ENCODE peak calls at places on chromosomes 1 and 21, in ten cellular contexts. Z, D, H, Y, O, S, P, F, W and J are unnamed samples.

GRCh38 chr1:33256335-33256700 is at the start of gene ZNF362:
- DNase-seq in H (peak), S (peak), D (peak), O (peak), F (peak), W (no peak), P (peak), Y (peak), Z (peak), J (peak)

GRCh38 chr1:212045981-212046380 is 10.4 kb downstream of the DTL start:
- DNase-seq in S (no peak), O (no peak), Z (no peak), W (no peak), F (no peak), P (no peak), D (no peak), H (no peak), Y (no peak), J (no peak)

GRCh38 chr1:114234408-114235119 is 80.9 kb upstream of the SYT6 start:
- DNase-seq in W (no peak), O (no peak), P (no peak), H (no peak), Z (no peak), S (no peak), D (peak), Y (no peak), F (no peak), J (no peak)

GRCh38 chr1:50275564-50275963 is 147.7 kb downstream of the DMRTA2 start:
- DNase-seq in W (no peak), Z (no peak), S (peak), O (no peak), P (no peak), D (no peak), F (no peak), Y (no peak), H (no peak), J (no peak)

GRCh38 chr21:25615880-25616279 is 8.6 kb upstream of the MRPL39 start:
- DNase-seq in W (no peak), S (no peak), D (no peak), Y (no peak), H (no peak), O (no peak), P (no peak), F (no peak), Z (no peak), J (no peak)

GRCh38 chr1:20278692-20279130 is 12.0 kb upstream of the VWA5B1 start:
- DNase-seq in W (no peak), P (no peak), H (peak), S (peak), D (no peak), Z (no peak), F (no peak), O (peak), Y (no peak), J (no peak)

GRCh38 chr1:89725016-89725380 is 92.1 kb downstream of the LRRC8C start:
- DNase-seq in Z (peak), Y (no peak), D (no peak), O (no peak), P (no peak), W (peak), F (peak), S (no peak), H (peak), J (no peak)

GRCh38 chr1:19799877-19800804 is at the start of gene TMCO4:
- DNase-seq in F (peak), H (peak), O (peak), Z (peak), P (peak), Y (peak), W (peak), D (peak), S (peak), J (peak)

GRCh38 chr1:59595774-59596173 is 219.0 kb upstream of the HOOK1 start:
- DNase-seq in O (no peak), D (no peak), P (no peak), H (peak), Y (no peak), S (no peak), F (peak), W (peak), Z (peak), J (no peak)

GRCh38 chr1:225911207-225912130 is 12.6 kb downstream of the PYCR2 start:
- DNase-seq in W (no peak), Y (peak), Z (peak), P (peak), S (peak), O (peak), F (no peak), H (peak), D (peak), J (peak)
- TF ChIP-seq CTCF in W (peak), Y (peak), Z (peak), P (peak), S (peak), O (peak), F (peak), H (peak), D (peak), J (peak)

DNA sequence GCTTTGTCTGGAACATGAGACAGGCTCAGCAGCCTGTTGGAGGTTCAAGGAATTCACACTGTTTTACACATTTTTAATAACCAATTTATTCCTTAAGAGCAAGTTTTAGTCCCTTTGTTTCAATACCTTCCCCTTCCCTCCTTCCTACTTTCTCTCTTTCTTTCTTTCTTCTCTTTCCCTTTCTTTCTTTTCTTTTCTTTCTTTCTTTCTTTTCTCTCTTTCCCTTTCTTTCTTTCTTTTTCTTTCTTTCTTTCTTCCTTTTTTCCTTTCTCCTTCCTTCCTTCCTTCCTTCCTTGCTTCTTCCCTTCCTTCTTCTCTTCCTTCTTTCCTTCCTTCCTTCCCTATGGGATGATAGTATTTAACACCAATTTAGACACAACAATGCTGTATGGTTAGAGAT is 164.2 kb downstream of the CENPF start:
- DNase-seq in H (no peak), Y (no peak), F (no peak), W (no peak), Z (no peak), D (no peak), P (no peak), S (no peak), O (no peak), J (no peak)
- TF ChIP-seq CTCF in H (no peak), Y (no peak), F (no peak), W (no peak), Z (no peak), D (no peak), P (no peak), S (no peak), O (no peak), J (no peak)

DNA sequence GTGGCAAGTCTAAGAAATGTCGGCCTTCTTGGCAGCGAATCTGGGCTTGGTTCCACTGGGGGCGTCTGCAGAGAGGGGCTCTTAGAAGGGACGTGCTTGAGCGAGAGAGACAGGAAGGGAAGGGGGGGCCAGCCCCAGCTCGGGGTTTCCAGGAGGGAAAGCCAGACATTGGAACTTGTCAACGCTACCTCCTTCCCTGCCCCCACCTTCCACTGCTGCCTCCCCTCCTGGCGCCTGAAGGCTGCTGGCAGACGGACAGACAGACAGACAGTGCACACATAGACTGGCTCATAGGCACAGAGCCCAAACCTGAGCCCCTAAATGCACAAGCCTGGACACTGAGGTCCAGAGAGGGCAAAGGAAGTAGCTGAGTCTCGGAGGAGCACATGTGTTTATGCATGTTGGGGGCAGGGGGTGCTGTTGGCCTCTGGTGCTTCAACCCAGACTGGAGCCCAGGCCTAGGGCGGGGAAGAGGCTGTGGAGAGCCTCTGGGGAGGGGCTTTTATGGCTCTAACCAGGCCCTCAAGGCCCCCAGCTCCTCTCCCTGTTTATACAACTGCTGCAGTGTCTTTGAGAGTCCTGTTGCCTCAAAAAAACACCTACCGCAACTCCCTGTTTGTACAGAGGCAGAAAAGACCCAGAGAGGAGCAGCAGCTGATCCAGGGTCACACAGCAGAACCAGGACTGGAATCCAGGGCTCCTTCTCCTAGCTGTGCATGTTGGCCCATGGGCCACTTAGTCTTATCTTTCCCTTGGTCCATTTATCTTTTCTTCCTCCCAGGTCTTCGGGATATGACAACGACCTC is 33.1 kb upstream of the WASF2 start:
- DNase-seq in S (peak), Y (no peak), Z (peak), D (no peak), F (no peak), O (peak), W (no peak), H (peak), P (no peak), J (no peak)
- TF ChIP-seq CTCF in S (no peak), Y (no peak), Z (peak), D (no peak), F (peak), O (peak), W (peak), H (peak), P (no peak), J (no peak)

GRCh38 chr1:185869590-185869989 is 135.4 kb downstream of the HMCN1 start:
- DNase-seq in Z (no peak), F (no peak), Y (no peak), S (no peak), O (no peak), W (no peak), P (no peak), H (peak), D (no peak), J (no peak)
- TF ChIP-seq CTCF in Z (no peak), F (no peak), Y (no peak), S (no peak), O (no peak), W (no peak), P (no peak), H (no peak), D (no peak), J (no peak)

GRCh38 chr1:62038594-62039284 is 155.9 kb upstream of the L1TD1 start:
- DNase-seq in W (no peak), F (no peak), H (no peak), Y (no peak), O (no peak), P (no peak), S (no peak), D (no peak), Z (no peak), J (no peak)
- TF ChIP-seq CTCF in W (no peak), F (no peak), H (peak), Y (peak), O (peak), P (no peak), S (no peak), D (no peak), Z (peak), J (peak)

GRCh38 chr1:87084247-87084836 is 169.9 kb downstream of the HS2ST1 start:
- DNase-seq in W (no peak), Z (peak), S (no peak), P (no peak), Y (no peak), O (peak), F (peak), H (peak), D (peak), J (no peak)
- TF ChIP-seq CTCF in W (peak), Z (peak), S (peak), P (peak), Y (peak), O (peak), F (peak), H (peak), D (peak), J (peak)

GRCh38 chr21:14119038-14119437 is 91.7 kb downstream of the LIPI start:
- DNase-seq in S (no peak), H (no peak), Y (no peak), P (no peak), D (no peak), F (no peak), O (peak), Z (no peak), W (no peak), J (no peak)

GRCh38 chr21:14121719-14122118 is 89.0 kb downstream of the LIPI start:
- DNase-seq in S (no peak), H (no peak), D (no peak), W (no peak), Z (no peak), P (no peak), O (no peak), Y (no peak), F (no peak), J (no peak)

GRCh38 chr21:14116080-14116481 is 94.7 kb downstream of the LIPI start:
- DNase-seq in F (no peak), O (no peak), Y (no peak), S (no peak), H (no peak), P (no peak), Z (no peak), W (no peak), D (peak), J (no peak)

GRCh38 chr21:14115646-14116045 is 95.1 kb downstream of the LIPI start:
- DNase-seq in S (no peak), F (no peak), W (no peak), O (no peak), H (no peak), P (no peak), D (no peak), Y (no peak), Z (no peak), J (no peak)

GRCh38 chr21:14120091-14120734 is 90.5 kb downstream of the LIPI start:
- DNase-seq in Z (peak), W (no peak), Y (peak), O (peak), P (peak), S (peak), F (peak), D (peak), H (peak), J (no peak)
- TF ChIP-seq CTCF in Z (peak), W (peak), Y (peak), O (peak), P (peak), S (peak), F (peak), D (peak), H (peak), J (no peak)